ENCODE peak calls at places on chromosomes 4 and X, in ten cellular contexts. V is fibroblast of lung; J is naive thymus-derived CD4-positive, alpha-beta T cell; S is pancreas; R is HCT116; F is AG04450; A is spleen; G is right lobe of liver; P is stomach; C is Peyer's patch. H is an unnamed sample.

GRCh38 chrX:131704136-131704695 is 160.3 kb downstream of the OR13H1 start:
- DNase-seq in A (peak; percentile 89), P (peak; percentile 91), J (no peak), V (no peak), R (no peak), S (peak; percentile 78), C (no peak), G (no peak), F (no peak), H (no peak)

GRCh38 chr4:105965183-105965800 is 70.0 kb downstream of the NPNT start:
- DNase-seq in R (no peak), J (no peak), F (no peak), P (no peak), A (no peak), C (no peak), G (no peak), V (no peak), S (no peak), H (no peak)

GRCh38 chr4:99857302-99857701 is 36.9 kb downstream of the LAMTOR3 start:
- DNase-seq in R (no peak), C (no peak), F (no peak), G (no peak), A (no peak), V (no peak), P (no peak), S (no peak), J (no peak), H (no peak)

GRCh38 chrX:96791559-96791958 is 92.1 kb upstream of the RPA4 start:
- DNase-seq in R (no peak), A (no peak), F (no peak), S (no peak), C (no peak), P (no peak), V (peak; percentile 24), G (no peak), J (no peak), H (no peak)

GRCh38 chr4:175807596-175807995 is 4.5 kb downstream of the GPM6A start:
- DNase-seq in P (no peak), V (no peak), A (no peak), S (no peak), G (no peak), F (no peak), R (no peak), J (no peak), C (no peak), H (no peak)

GRCh38 chrX:50450324-50450723 is 20.3 kb downstream of the DGKK start:
- DNase-seq in V (no peak), P (no peak), R (no peak), G (no peak), C (no peak), F (no peak), A (no peak), J (no peak), S (no peak), H (no peak)

GRCh38 chrX:10450229-10450958 is 170.0 kb downstream of the MID1 start:
- DNase-seq in P (no peak), J (no peak), F (no peak), C (no peak), G (no peak), S (no peak), V (peak; percentile 82), R (no peak), A (no peak), H (no peak)

GRCh38 chr4:173235050-173235449 is 66.4 kb downstream of the GALNT7 start:
- DNase-seq in J (no peak), V (no peak), R (no peak), F (no peak), A (no peak), C (no peak), G (no peak), S (no peak), P (no peak), H (no peak)

GRCh38 chrX:24934279-24934678 is 81.5 kb downstream of the ARX start:
- DNase-seq in P (no peak), J (no peak), R (no peak), V (no peak), C (no peak), A (no peak), F (no peak), G (no peak), S (no peak), H (no peak)

GRCh38 chr4:85488416-85488815 is 13.5 kb downstream of the ARHGAP24 start:
- DNase-seq in F (no peak), P (no peak), R (no peak), J (no peak), G (no peak), S (no peak), V (no peak), C (no peak), A (no peak), H (no peak)

GRCh38 chr4:88610771-88611170 is 18.5 kb downstream of the HERC3 start:
- DNase-seq in F (no peak), V (peak; percentile 46), J (no peak), S (peak; percentile 16), C (peak; percentile 41), P (no peak), R (no peak), A (no peak), G (no peak), H (no peak)

GRCh38 chr4:47852121-47852520 is 14.3 kb upstream of the CORIN start:
- DNase-seq in P (no peak), S (no peak), G (no peak), V (peak; percentile 87), A (no peak), F (peak; percentile 69), R (no peak), C (no peak), J (no peak), H (no peak)

GRCh38 chrX:129701624-129702069 is 37.1 kb upstream of the XPNPEP2 start:
- DNase-seq in R (no peak), V (peak; percentile 81), C (no peak), G (no peak), S (no peak), A (no peak), J (no peak), P (no peak), F (no peak), H (peak; percentile 61)

GRCh38 chr4:2592572-2592971 is 56.1 kb downstream of the FAM193A start:
- DNase-seq in J (no peak), V (no peak), R (no peak), A (no peak), S (no peak), C (no peak), F (no peak), G (no peak), P (no peak), H (peak; percentile 57)

GRCh38 chr4:188262464-188262863 is 123.2 kb downstream of the TRIML1 start:
- DNase-seq in P (no peak), G (no peak), R (no peak), A (no peak), V (peak; percentile 62), S (no peak), F (peak; percentile 8), J (no peak), C (no peak), H (no peak)
- H3K27ac ChIP-seq in P (no peak overlapping the region), G (no peak overlapping the region), R (no peak overlapping the region), A (no peak overlapping the region), V (no peak overlapping the region), S (no peak overlapping the region), F (peak overlapping the region; percentile 25), J (no peak overlapping the region), C (no peak overlapping the region), H (no peak overlapping the region)

DNA sequence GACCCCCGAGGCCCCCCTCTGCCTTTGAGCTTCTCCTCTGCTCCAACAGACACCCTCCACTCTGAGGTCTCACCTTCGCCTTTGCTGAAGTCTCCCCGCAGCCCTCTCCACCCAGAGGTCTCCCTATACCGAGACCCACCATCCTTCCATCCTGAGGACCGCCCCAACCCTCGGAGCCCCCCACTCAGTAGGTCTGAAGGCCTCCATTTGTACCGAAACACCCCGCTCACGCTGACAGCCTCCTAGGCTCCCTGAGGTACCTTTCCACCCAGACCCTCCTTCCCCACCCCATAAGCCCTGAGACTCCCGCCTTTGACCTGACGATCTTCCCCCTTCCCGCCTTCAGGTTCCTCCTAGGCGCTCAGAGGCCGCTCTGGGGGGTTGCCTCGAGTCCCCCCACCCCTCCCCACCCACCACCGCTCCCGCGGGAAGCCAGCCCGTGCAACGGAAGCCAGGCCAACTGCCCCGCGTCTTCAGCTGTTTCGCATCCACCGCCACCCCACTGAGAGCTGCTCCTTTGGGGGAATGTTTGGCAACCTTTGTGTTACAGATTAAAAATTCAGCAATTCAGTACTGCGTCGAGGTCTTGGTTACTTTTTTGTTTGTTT is 5.0 kb downstream of the SOD3 start:
- DNase-seq in G (no peak), F (no peak), P (no peak), V (peak; percentile 53), J (no peak), R (no peak), C (no peak), S (no peak), A (no peak), H (no peak)
- H3K4me3 ChIP-seq in G (no peak overlapping the region), F (peak overlapping the region; percentile 22), P (peak overlapping the region; percentile 48), V (no peak overlapping the region), J (no peak overlapping the region), R (no peak overlapping the region), C (peak overlapping the region; percentile 18), S (no peak overlapping the region), A (peak overlapping the region; percentile 7), H (no peak overlapping the region)

DNA sequence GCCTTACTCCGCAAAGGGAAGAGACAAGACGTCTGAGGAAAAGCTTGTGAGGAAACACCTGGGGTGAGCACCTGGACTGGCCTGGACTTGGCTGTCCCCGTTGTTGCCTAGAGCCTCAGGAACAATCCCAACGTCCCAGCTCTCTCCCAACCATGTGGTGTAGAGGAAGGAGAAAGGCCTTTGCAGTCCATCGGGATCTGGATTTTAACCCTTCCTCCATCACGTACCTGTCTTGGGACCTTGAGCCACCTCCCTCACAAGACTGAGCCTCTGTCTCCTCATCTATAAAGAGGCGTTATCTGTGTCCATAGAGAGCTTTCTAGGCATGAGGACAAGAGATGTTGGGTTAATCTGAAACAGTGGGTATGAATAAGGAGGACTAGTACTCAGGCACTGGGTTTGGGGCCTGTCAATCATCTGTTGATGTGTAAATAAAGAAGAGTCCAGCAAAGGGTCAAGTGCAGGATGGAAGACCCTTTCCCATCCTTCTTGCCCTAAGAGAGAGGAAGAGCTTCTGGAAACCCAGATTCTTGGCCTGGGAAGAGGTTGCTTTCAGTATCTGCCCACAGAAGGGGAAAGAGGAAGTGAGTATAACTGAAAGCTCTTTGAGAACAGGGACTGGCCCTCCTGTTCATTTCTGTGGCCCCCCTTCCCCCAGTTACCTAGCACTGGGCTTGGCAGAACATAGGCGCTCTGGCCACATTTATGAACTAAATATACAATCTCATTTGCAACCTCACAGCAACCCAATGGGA is 137.1 kb downstream of the PJA1 start:
- DNase-seq in P (no peak), C (no peak), S (no peak), A (no peak), F (no peak), J (no peak), V (no peak), G (no peak), R (no peak), H (no peak)
- H3K27me3 ChIP-seq in P (no peaks in the 10 kb centered on the region), C (no peaks in the 10 kb centered on the region), S (no peaks in the 10 kb centered on the region), A (no peaks in the 10 kb centered on the region), F (no peaks in the 10 kb centered on the region), J (no peaks in the 10 kb centered on the region), V (no peaks in the 10 kb centered on the region), G (no peaks in the 10 kb centered on the region), R (no peaks in the 10 kb centered on the region), H (no peaks in the 10 kb centered on the region)

DNA sequence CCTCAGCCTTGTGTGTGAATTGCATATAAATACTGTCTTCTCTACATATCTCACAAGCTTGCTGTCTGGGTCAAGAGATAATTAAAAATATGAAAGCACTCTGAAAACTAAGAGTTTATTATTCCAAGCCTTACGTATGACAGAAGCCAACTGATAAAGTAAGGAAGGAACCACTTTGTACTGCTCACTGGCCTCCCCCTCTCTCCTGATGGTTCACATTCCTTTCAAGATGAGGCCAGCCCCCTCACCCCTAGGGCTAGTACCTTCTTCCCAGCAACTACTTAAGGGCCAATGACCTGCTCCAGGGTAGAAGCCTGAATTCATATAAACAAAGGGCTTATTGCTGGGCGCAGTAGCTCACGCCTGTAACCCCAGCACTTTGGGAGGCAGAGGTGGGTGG is 5.4 kb upstream of the SOWAHD start:
- DNase-seq in R (no peak), C (no peak), V (no peak), S (no peak), P (no peak), G (no peak), F (no peak), A (no peak), J (no peak), H (no peak)
- H3K27ac ChIP-seq in R (no peak overlapping the region), C (no peak overlapping the region), V (no peak overlapping the region), S (no peak overlapping the region), P (no peak overlapping the region), G (no peak overlapping the region), F (no peak overlapping the region), A (no peak overlapping the region), J (peak overlapping the region; percentile 58), H (no peak overlapping the region)

H was measured in upper lobe of right lung.